ENCODE peak calls at places on chromosomes 6 and 20, in eight cellular contexts. F is caudate nucleus; W is CD8-positive, alpha-beta T cell; B is cardiac muscle cell; G is effector memory CD4-positive, alpha-beta T cell; R is cardiac fibroblast; E is fibroblast of the aortic adventitia; C is NCI-H524. A is an unnamed sample.

GRCh38 chr6:30614044-30614842 is 2.8 kb downstream of the PPP1R10 start:
- DNase-seq in F (no peak), G (no peak), E (no peak), R (no peak), B (no peak), W (no peak), C (no peak), A (no peak)

GRCh38 chr20:61719691-61720347 is 345.9 kb downstream of the TAF4 start:
- DNase-seq in R (no peak), E (no peak), G (peak; percentile 23), F (no peak), B (no peak), C (no peak), W (peak; percentile 47), A (no peak)

GRCh38 chr20:40335437-40335836 is 353.6 kb downstream of the MAFB start:
- DNase-seq in F (no peak), E (no peak), R (no peak), G (no peak), W (no peak), C (no peak), B (no peak), A (no peak)

GRCh38 chr6:64973142-64973541 is 733.9 kb downstream of the EYS start:
- DNase-seq in E (no peak), R (no peak), W (no peak), B (no peak), C (no peak), F (no peak), G (no peak), A (no peak)

GRCh38 chr20:45576995-45577394 is 2.1 kb downstream of the WFDC8 start:
- DNase-seq in C (no peak), G (no peak), F (no peak), W (no peak), B (no peak), R (peak; percentile 31), E (peak; percentile 28), A (no peak)

GRCh38 chr6:25237579-25237978 is 41.6 kb upstream of the CARMIL1 start:
- DNase-seq in E (no peak), R (no peak), C (no peak), W (no peak), F (no peak), G (no peak), B (no peak), A (no peak)

GRCh38 chr6:170093276-170093657 is 197.6 kb downstream of the DLL1 start:
- DNase-seq in R (no peak), G (no peak), W (no peak), C (no peak), F (no peak), B (no peak), E (no peak), A (no peak)

GRCh38 chr6:1363729-1364572 is 25.4 kb upstream of the FOXF2 start:
- DNase-seq in G (no peak), F (no peak), R (no peak), E (peak; percentile 75), B (no peak), W (no peak), C (peak; percentile 20), A (no peak)

GRCh38 chr6:71333700-71334099 is 45.1 kb downstream of the OGFRL1 start:
- DNase-seq in C (no peak), E (peak; percentile 94), F (no peak), G (no peak), R (peak; percentile 92), W (no peak), B (no peak), A (peak; percentile 96)

GRCh38 chr6:109183109-109183508 is 87.8 kb downstream of the CEP57L1 start:
- DNase-seq in W (no peak), F (no peak), C (peak; percentile 5), G (no peak), E (no peak), R (no peak), B (no peak), A (no peak)

GRCh38 chr6:83474309-83474708 is 38.0 kb upstream of the PRSS35 start:
- DNase-seq in W (no peak), G (no peak), R (peak; percentile 37), B (no peak), F (no peak), E (peak; percentile 12), C (no peak), A (peak; percentile 12)

GRCh38 chr6:15922510-15923307 is 206.2 kb upstream of the MYLIP start:
- DNase-seq in F (no peak), G (no peak), B (no peak), C (no peak), E (peak; percentile 86), R (peak; percentile 98), W (no peak), A (peak; percentile 97)

GRCh38 chr6:34182751-34183531 is 37.1 kb upstream of the GRM4 start:
- DNase-seq in C (no peak), F (no peak), R (no peak), E (no peak), B (no peak), G (peak; percentile 62), W (peak; percentile 56), A (no peak)

GRCh38 chr6:84675651-84676050 is 88.7 kb downstream of the TBX18 start:
- DNase-seq in C (no peak), W (no peak), G (no peak), F (no peak), B (no peak), R (no peak), E (no peak), A (no peak)

GRCh38 chr6:41957117-41957516 is 15.5 kb upstream of the CCND3 start:
- DNase-seq in G (no peak), F (no peak), W (no peak), E (no peak), B (no peak), C (no peak), R (no peak), A (no peak)

GRCh38 chr20:30499123-30499522 is 758.3 kb upstream of the DEFB115 start:
- DNase-seq in R (no peak), E (no peak), C (no peak), B (no peak), W (no peak), F (no peak), G (no peak), A (no peak)

GRCh38 chr6:3585320-3585935 is 128.6 kb upstream of the SLC22A23 start:
- DNase-seq in F (no peak), B (no peak), W (no peak), E (peak; percentile 86), R (peak; percentile 56), C (no peak), G (no peak), A (peak; percentile 80)

GRCh38 chr20:48772183-48772976 is 55.4 kb downstream of the PREX1 start:
- DNase-seq in C (no peak), R (no peak), F (no peak), E (no peak), B (no peak), W (no peak), G (no peak), A (no peak)

GRCh38 chr6:41733707-41734665 is 1.4 kb downstream of the TFEB start:
- DNase-seq in G (peak; percentile 65), F (peak; percentile 81), C (peak; percentile 82), B (peak; percentile 89), E (peak; percentile 46), R (peak; percentile 78), W (peak; percentile 54), A (peak; percentile 61)

GRCh38 chr6:150146436-150146835 is 3.6 kb downstream of the PPP1R14C start:
- DNase-seq in B (no peak), C (no peak), E (no peak), F (no peak), R (no peak), G (no peak), W (no peak), A (no peak)

GRCh38 chr20:62120990-62121775 is 1.1 kb upstream of the LSM14B start:
- DNase-seq in C (no peak), R (peak; percentile 75), B (no peak), G (no peak), W (no peak), F (no peak), E (peak; percentile 80), A (peak; percentile 67)

GRCh38 chr6:35067234-35067633 is 73.9 kb downstream of the TCP11 start:
- DNase-seq in C (no peak), R (no peak), E (no peak), B (no peak), W (no peak), F (no peak), G (no peak), A (no peak)

GRCh38 chr20:18909254-18909653 is 95.7 kb downstream of the SCP2D1 start:
- DNase-seq in C (no peak), W (no peak), R (no peak), B (no peak), G (no peak), E (no peak), F (no peak), A (no peak)

GRCh38 chr20:50003253-50003656 is 20.5 kb downstream of the SNAI1 start:
- DNase-seq in E (peak; percentile 97), B (no peak), F (no peak), C (no peak), G (no peak), W (no peak), R (peak; percentile 97), A (peak; percentile 99)

GRCh38 chr6:130359736-130360135 is 6.1 kb upstream of the TMEM200A start:
- DNase-seq in C (peak; percentile 14), W (no peak), E (no peak), F (no peak), R (no peak), B (no peak), G (no peak), A (no peak)

GRCh38 chr6:52063584-52064400 is 23.6 kb downstream of the PKHD1 start:
- DNase-seq in R (peak; percentile 21), B (peak; percentile 55), E (peak; percentile 34), F (no peak), C (peak; percentile 27), G (peak; percentile 36), W (peak; percentile 45), A (peak; percentile 20)

GRCh38 chr6:26553264-26553738 is 15.1 kb downstream of the HMGN4 start:
- DNase-seq in R (peak; percentile 84), B (peak; percentile 74), F (no peak), C (peak; percentile 78), G (peak; percentile 56), W (peak; percentile 64), E (peak; percentile 88), A (peak; percentile 81)

GRCh38 chr6:130779658-130780033 is 47.6 kb upstream of the SMLR1 start:
- DNase-seq in E (peak; percentile 64), W (no peak), F (no peak), C (no peak), G (no peak), R (peak; percentile 29), B (no peak), A (peak; percentile 5)

GRCh38 chr20:43752561-43753301 is 25.9 kb upstream of the GTSF1L start:
- DNase-seq in B (no peak), R (peak; percentile 87), E (peak; percentile 63), G (no peak), C (no peak), F (no peak), W (peak; percentile 10), A (peak; percentile 90)

GRCh38 chr6:56513631-56514030 is 129.1 kb downstream of the DST start:
- DNase-seq in R (no peak), F (no peak), E (no peak), C (no peak), B (no peak), G (no peak), W (no peak), A (no peak)

GRCh38 chr6:41826343-41827043 is 39.0 kb downstream of the TOMM6 start:
- DNase-seq in B (no peak), E (no peak), F (no peak), W (no peak), C (no peak), G (no peak), R (no peak), A (no peak)

GRCh38 chr6:136983692-136984091 is 61.1 kb downstream of the IL20RA start:
- DNase-seq in W (no peak), R (no peak), B (no peak), E (no peak), C (no peak), G (no peak), F (no peak), A (no peak)

GRCh38 chr6:146902846-146903245 is 301.4 kb upstream of the STXBP5 start:
- DNase-seq in B (no peak), F (no peak), G (no peak), R (no peak), W (no peak), E (no peak), C (no peak), A (no peak)

GRCh38 chr6:24906314-24906713 is 29.4 kb downstream of the RIPOR2 start:
- DNase-seq in C (no peak), E (no peak), F (no peak), W (no peak), G (no peak), R (no peak), B (no peak), A (no peak)

A was measured in fibroblast of pulmonary artery.